ENCODE peak calls at places on chromosomes 4 and X, in seven cellular contexts. F is heart left ventricle, X is body of pancreas, N is ovary, M is tibial nerve, I is endothelial cell of umbilical vein, E is breast epithelium. K is an unnamed sample.
A peak's percentile ranks its signal among the peaks of the same experiment; 100 is the strongest.

GRCh38 chrX:15619053-15619772 is 18.5 kb upstream of the ACE2 start:
- DNase-seq in X (no peak), M (no peak), F (no peak), E (peak; percentile 45), N (no peak), I (no peak), K (no peak)

GRCh38 chr4:181289203-181289602 is 954.0 kb upstream of the TENM3 start:
- DNase-seq in X (no peak), F (no peak), I (no peak), M (no peak), N (no peak), E (no peak), K (no peak)

GRCh38 chr4:112967109-112967508 is 82.3 kb upstream of the ANK2 start:
- DNase-seq in I (no peak), X (no peak), E (no peak), F (no peak), M (no peak), N (no peak), K (no peak)

GRCh38 chrX:41923925-41924693 is 755 bp upstream of the CASK start:
- DNase-seq in M (no peak), X (peak; percentile 53), E (peak; percentile 21), N (no peak), F (no peak), I (peak; percentile 46), K (peak; percentile 51)

GRCh38 chr4:123453006-123453685 is 56.6 kb downstream of the SPRY1 start:
- DNase-seq in M (no peak), E (no peak), X (no peak), N (no peak), I (no peak), F (no peak), K (no peak)

GRCh38 chrX:52346462-52347165 is 22.2 kb upstream of the XAGE2 start:
- DNase-seq in N (no peak), E (no peak), X (no peak), M (no peak), F (no peak), I (no peak), K (no peak)

GRCh38 chr4:74370912-74371311 is 6.0 kb downstream of the EREG start:
- DNase-seq in F (no peak), X (peak; percentile 15), E (no peak), I (peak; percentile 60), M (no peak), N (no peak), K (peak; percentile 24)

GRCh38 chrX:153560000-153560399 is 38.9 kb downstream of the CCNQ start:
- DNase-seq in E (no peak), I (no peak), N (no peak), M (no peak), F (no peak), X (no peak), K (no peak)

GRCh38 chrX:144916785-144917184 is 330.5 kb upstream of the SPANXN1 start:
- DNase-seq in F (no peak), X (no peak), E (no peak), N (no peak), I (no peak), M (no peak), K (no peak)

GRCh38 chr4:6071191-6071958 is 53.1 kb upstream of the C4orf50 start:
- DNase-seq in E (no peak), N (no peak), M (no peak), X (no peak), F (no peak), I (no peak), K (no peak)

GRCh38 chr4:104868942-104869341 is 277.7 kb upstream of the TET2 start:
- DNase-seq in N (no peak), X (no peak), F (no peak), E (no peak), M (no peak), I (no peak), K (no peak)

GRCh38 chr4:75180790-75181776 is 248.2 kb downstream of the PARM1 start:
- DNase-seq in E (no peak), N (no peak), M (no peak), X (peak; percentile 7), F (no peak), I (no peak), K (no peak)

GRCh38 chrX:118239471-118239870 is 106.4 kb upstream of the WDR44 start:
- DNase-seq in M (no peak), E (no peak), F (no peak), X (peak; percentile 49), I (peak; percentile 75), N (no peak), K (peak; percentile 15)

GRCh38 chr4:142043509-142043908 is 407.1 kb downstream of the IL15 start:
- DNase-seq in E (no peak), M (no peak), X (no peak), N (no peak), F (no peak), I (no peak), K (no peak)

GRCh38 chr4:178293601-178294000 is 851.4 kb upstream of the AGA start:
- DNase-seq in N (no peak), E (no peak), X (no peak), M (no peak), I (no peak), F (no peak), K (no peak)

GRCh38 chr4:187354740-187355139 is 631.1 kb upstream of the FAT1 start:
- DNase-seq in N (no peak), X (no peak), I (no peak), M (no peak), E (peak; percentile 89), F (no peak), K (no peak)

GRCh38 chr4:156261230-156261629 is 307.6 kb upstream of the CTSO start:
- DNase-seq in I (no peak), X (no peak), E (no peak), M (no peak), N (no peak), F (no peak), K (no peak)
- H3K27me3 ChIP-seq in I (no peaks in the 10 kb centered on the region), X (no peaks in the 10 kb centered on the region), E (no peaks in the 10 kb centered on the region), M (no peaks in the 10 kb centered on the region), N (no peaks in the 10 kb centered on the region), F (no peaks in the 10 kb centered on the region), K (no peaks in the 10 kb centered on the region)

DNA sequence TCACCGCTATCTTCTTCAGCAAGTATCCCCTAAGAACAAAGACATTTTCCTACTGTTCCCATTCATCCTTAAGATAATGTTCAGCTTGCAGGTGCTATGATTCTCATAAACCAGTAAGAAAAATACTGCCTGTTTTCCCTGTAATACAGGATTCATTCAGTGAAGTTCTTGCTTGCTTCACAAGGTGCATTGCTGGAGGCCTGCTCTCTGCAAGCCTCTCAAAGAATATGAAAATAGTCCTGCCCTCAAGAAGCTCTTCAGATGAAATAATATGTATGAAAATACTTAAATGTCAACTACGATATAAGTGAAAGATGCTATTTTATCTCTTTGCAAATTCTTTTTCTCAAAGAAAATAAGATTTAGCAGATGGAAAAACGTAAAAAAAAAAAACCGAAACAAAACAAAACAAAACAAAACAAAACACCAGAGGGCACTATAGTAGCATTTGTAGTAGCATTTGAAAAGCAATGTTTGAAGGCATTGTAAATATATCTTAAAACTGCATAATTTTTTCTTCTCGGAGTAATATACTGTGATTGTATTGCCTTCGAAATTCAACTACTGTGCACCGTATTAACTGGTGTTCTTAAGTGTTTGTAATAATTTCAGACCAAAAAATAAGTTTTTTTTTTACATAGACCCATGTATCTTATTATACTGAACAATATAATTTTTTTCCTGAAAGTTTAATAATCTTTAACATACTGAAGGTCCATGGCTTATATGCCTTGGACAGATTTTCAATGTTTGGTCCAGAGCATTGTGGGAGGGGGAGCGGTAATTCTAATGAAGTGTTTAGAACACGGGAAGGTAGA is 26.0 kb downstream of the ADH4 start:
- DNase-seq in X (no peak), F (no peak), I (peak; percentile 18), E (no peak), N (no peak), M (no peak), K (no peak)
- TF ChIP-seq CTCF in X (peak; percentile 32), F (peak; percentile 27), I (no peak), E (no peak), N (no peak), M (no peak), K (no peak)

DNA sequence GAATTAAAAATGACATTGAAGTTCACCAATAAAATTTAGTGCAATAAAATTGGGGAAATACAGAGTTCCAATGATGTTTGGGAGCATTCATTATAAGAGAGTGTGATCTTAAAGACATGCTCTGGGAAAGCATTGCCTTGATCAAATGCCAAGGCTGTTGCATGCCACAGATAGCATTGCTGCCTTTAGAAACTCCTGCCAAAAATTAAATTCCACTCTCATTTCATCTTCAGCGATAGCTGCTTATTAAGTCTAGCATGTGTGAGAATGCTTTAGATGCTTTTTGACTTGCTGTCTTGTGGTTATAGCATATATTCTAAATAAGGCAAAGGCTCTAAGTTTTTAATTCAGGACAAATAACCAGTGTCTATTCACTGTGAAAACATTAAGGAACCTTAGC is 49.3 kb downstream of the NPNT start:
- DNase-seq in F (no peak), N (no peak), E (no peak), I (no peak), X (no peak), M (no peak), K (no peak)
- TF ChIP-seq POLR2A in F (no peak), N (no peak), E (no peak), I (no peak), X (no peak), M (no peak), K (no peak)

DNA sequence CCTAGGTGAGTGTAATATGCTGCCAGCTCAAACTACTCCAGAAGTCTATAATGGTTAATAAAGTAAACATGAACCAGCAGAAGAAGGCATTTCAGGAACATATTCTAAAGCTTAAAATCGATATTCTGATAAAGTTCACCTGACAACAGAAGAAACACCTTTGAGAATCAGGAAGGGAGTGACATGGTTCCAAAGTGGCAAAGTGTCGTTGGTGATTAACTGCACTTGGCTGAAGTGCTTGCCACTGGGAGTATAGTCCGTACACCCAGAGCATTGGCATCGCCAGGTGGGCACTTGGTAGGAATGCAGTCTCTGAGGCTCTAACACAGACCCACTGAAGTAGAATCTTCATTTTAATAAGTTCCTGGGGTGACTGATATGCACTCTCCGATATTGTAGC is 76.0 kb upstream of the H2AZ1 start:
- DNase-seq in X (no peak), M (no peak), N (no peak), E (no peak), I (no peak), F (no peak), K (no peak)
- H3K27me3 ChIP-seq in X (no peaks in the 10 kb centered on the region), M (no peaks in the 10 kb centered on the region), N (no peaks in the 10 kb centered on the region), E (no peaks in the 10 kb centered on the region), I (no peaks in the 10 kb centered on the region), F (no peaks in the 10 kb centered on the region), K (no peaks in the 10 kb centered on the region)

GRCh38 chrX:102517331-102517730 is 792 bp upstream of the TMSB15A start:
- DNase-seq in E (no peak), X (no peak), F (no peak), I (peak; percentile 11), M (no peak), N (no peak), K (no peak)
- TF ChIP-seq CTCF in E (no peak), X (no peak), F (no peak), I (no peak), M (no peak), N (peak; percentile 23), K (no peak)